ENCODE peak calls at places on chromosomes 6 and 20, in seven cellular contexts. K is effector memory CD4-positive, alpha-beta T cell; V is RPMI8226; S is hepatocyte; M is kidney glomerular epithelial cell; N is CD8-positive, alpha-beta T cell; T is cardiac muscle cell. Z is an unnamed sample.

GRCh38 chr6:35063701-35064507 is 77.2 kb downstream of the TCP11 start:
- DNase-seq in S (no peak), V (no peak), K (no peak), N (no peak), T (no peak), M (no peak), Z (no peak)

GRCh38 chr6:101226677-101227135 is 166.8 kb upstream of the GRIK2 start:
- DNase-seq in N (no peak), S (peak), M (no peak), T (peak), V (peak), K (no peak), Z (no peak)

GRCh38 chr20:10352934-10353866 is 80.8 kb downstream of the MKKS start:
- DNase-seq in M (no peak), N (no peak), K (no peak), V (no peak), T (no peak), S (no peak), Z (no peak)

GRCh38 chr20:56808732-56809131 is 179.6 kb downstream of the TFAP2C start:
- DNase-seq in M (no peak), T (no peak), V (no peak), S (no peak), N (no peak), K (no peak), Z (no peak)

GRCh38 chr6:17101422-17102257 is at the start of gene STMND1:
- DNase-seq in S (peak), T (peak), M (peak), K (no peak), N (no peak), V (peak), Z (no peak)

GRCh38 chr20:15763344-15763743 is 809.9 kb downstream of the KIF16B start:
- DNase-seq in M (peak), T (no peak), S (no peak), K (no peak), V (no peak), N (no peak), Z (no peak)

GRCh38 chr6:41439524-41440418 is 104.4 kb downstream of the NCR2 start:
- DNase-seq in N (no peak), V (no peak), K (peak), T (no peak), S (no peak), M (no peak), Z (no peak)

GRCh38 chr20:21184810-21185209 is 58.9 kb downstream of the KIZ start:
- DNase-seq in N (no peak), T (no peak), V (no peak), S (no peak), K (no peak), M (peak), Z (no peak)

GRCh38 chr6:3621411-3621810 is 130.1 kb downstream of the PXDC1 start:
- DNase-seq in V (no peak), K (no peak), S (no peak), N (no peak), M (no peak), T (no peak), Z (no peak)

GRCh38 chr20:32386091-32386490 is 28.0 kb downstream of the ASXL1 start:
- DNase-seq in T (no peak), N (no peak), V (no peak), K (no peak), S (no peak), M (no peak), Z (no peak)

GRCh38 chr20:6169251-6169650 is 46.4 kb upstream of the FERMT1 start:
- DNase-seq in K (no peak), M (no peak), V (peak), T (no peak), N (no peak), S (peak), Z (no peak)

GRCh38 chr6:152696543-152696942 is 1.2 kb upstream of the MYCT1 start:
- DNase-seq in M (peak), S (no peak), T (no peak), N (no peak), K (no peak), V (no peak), Z (no peak)

GRCh38 chr20:50335105-50335504 is 144.5 kb downstream of the CEBPB start:
- DNase-seq in M (peak), K (no peak), T (peak), V (peak), N (no peak), S (peak), Z (no peak)

GRCh38 chr6:125314019-125314581 is 12.3 kb upstream of the HDDC2 start:
- DNase-seq in K (no peak), M (peak), S (peak), T (peak), N (peak), V (peak), Z (no peak)

GRCh38 chr6:95203153-95203754 is 374.1 kb upstream of the MANEA start:
- DNase-seq in M (peak), V (peak), T (peak), S (peak), N (no peak), K (no peak), Z (no peak)

GRCh38 chr6:75727206-75727605 is 21.8 kb upstream of the MYO6 start:
- DNase-seq in T (no peak), N (no peak), S (no peak), M (no peak), K (no peak), V (no peak), Z (no peak)

GRCh38 chr20:58892932-58893224 is 40.4 kb downstream of the GNAS start:
- DNase-seq in V (no peak), M (no peak), T (no peak), N (no peak), K (no peak), S (no peak), Z (no peak)

GRCh38 chr6:12196326-12196936 is 93.7 kb upstream of the EDN1 start:
- DNase-seq in M (peak), K (no peak), V (no peak), N (no peak), S (no peak), T (no peak), Z (no peak)

GRCh38 chr6:43993881-43994523 is 133.2 kb downstream of the MRPL14 start:
- DNase-seq in S (no peak), V (no peak), K (no peak), N (no peak), T (no peak), M (peak), Z (no peak)

GRCh38 chr6:30700340-30700739 is 9.6 kb upstream of the NRM start:
- DNase-seq in M (no peak), T (no peak), S (no peak), N (no peak), K (no peak), V (no peak), Z (no peak)

GRCh38 chr6:88031550-88031949 is 16.1 kb upstream of the SPACA1 start:
- DNase-seq in N (no peak), V (no peak), K (no peak), S (no peak), M (no peak), T (no peak), Z (no peak)

GRCh38 chr20:20343886-20344381 is 24.0 kb upstream of the INSM1 start:
- DNase-seq in M (no peak), N (no peak), V (no peak), S (no peak), K (no peak), T (no peak), Z (no peak)

GRCh38 chr20:47751449-47751848 is 33.8 kb downstream of the SULF2 start:
- DNase-seq in V (no peak), N (no peak), M (no peak), T (no peak), K (no peak), S (no peak), Z (no peak)

GRCh38 chr6:61682562-61682961 is 603.5 kb downstream of the KHDRBS2 start:
- DNase-seq in M (no peak), V (no peak), N (no peak), T (no peak), K (no peak), S (no peak), Z (no peak)

GRCh38 chr6:34246249-34246562 is 2.6 kb downstream of the SMIM29 start:
- DNase-seq in V (no peak), N (no peak), M (no peak), T (no peak), S (no peak), K (no peak), Z (no peak)

GRCh38 chr6:158597565-158597964 is 37.7 kb downstream of the TMEM181 start:
- DNase-seq in V (no peak), S (no peak), K (no peak), N (no peak), T (no peak), M (no peak), Z (no peak)

GRCh38 chr20:37680420-37680819 is 13.4 kb upstream of the CTNNBL1 start:
- DNase-seq in M (no peak), S (peak), N (no peak), T (no peak), K (no peak), V (no peak), Z (no peak)

GRCh38 chr6:4805553-4806307 is 29.5 kb downstream of the CDYL start:
- DNase-seq in T (peak), K (no peak), V (peak), N (peak), M (peak), S (peak), Z (no peak)

GRCh38 chr20:22572023-22572422 is 12.3 kb downstream of the FOXA2 start:
- DNase-seq in N (no peak), M (no peak), S (no peak), V (no peak), K (no peak), T (no peak), Z (no peak)

GRCh38 chr6:170522565-170523183 is 30.4 kb downstream of the PSMB1 start:
- DNase-seq in M (peak), N (no peak), K (no peak), V (no peak), S (peak), T (peak), Z (no peak)